ENCODE peak calls at places on chromosomes 7 and 10, in six cellular contexts. One of them, this sample, is unnamed.

GRCh38 chr10:44806895-44807294 is 104.2 kb upstream of the TMEM72 start:
- DNase-seq in thyroid gland: no peak
- DNase-seq in heart left ventricle: no peak
- DNase-seq in MM.1S: no peak
- DNase-seq in adipocyte: no peak
- DNase-seq in tibial artery: no peak
- DNase-seq in this sample: no peak

GRCh38 chr10:104353325-104354048 is at the start of gene CFAP58:
- DNase-seq in thyroid gland: peak; percentile 94
- DNase-seq in heart left ventricle: peak; percentile 97
- DNase-seq in MM.1S: peak; percentile 96
- DNase-seq in adipocyte: peak; percentile 85
- DNase-seq in tibial artery: peak; percentile 94
- DNase-seq in this sample: no peak

GRCh38 chr7:147861058-147861716 is 729.4 kb upstream of the C7orf33 start:
- DNase-seq in thyroid gland: no peak
- DNase-seq in heart left ventricle: no peak
- DNase-seq in MM.1S: no peak
- DNase-seq in adipocyte: peak; percentile 79
- DNase-seq in tibial artery: no peak
- DNase-seq in this sample: no peak

GRCh38 chr7:103811315-103811714 is 178.1 kb downstream of the RELN start:
- DNase-seq in thyroid gland: no peak
- DNase-seq in heart left ventricle: no peak
- DNase-seq in MM.1S: no peak
- DNase-seq in adipocyte: no peak
- DNase-seq in tibial artery: no peak
- DNase-seq in this sample: no peak

GRCh38 chr7:110774066-110774465 is 316.9 kb upstream of the LRRN3 start:
- DNase-seq in thyroid gland: peak; percentile 27
- DNase-seq in heart left ventricle: no peak
- DNase-seq in MM.1S: no peak
- DNase-seq in adipocyte: peak; percentile 14
- DNase-seq in tibial artery: no peak
- DNase-seq in this sample: no peak

GRCh38 chr7:74254858-74255379 is 720 bp upstream of the RFC2 start:
- DNase-seq in thyroid gland: no peak
- DNase-seq in heart left ventricle: no peak
- DNase-seq in MM.1S: no peak
- DNase-seq in adipocyte: no peak
- DNase-seq in tibial artery: no peak
- DNase-seq in this sample: no peak

GRCh38 chr7:45092100-45092930 is 3.5 kb upstream of the NACAD start:
- DNase-seq in thyroid gland: no peak
- DNase-seq in heart left ventricle: peak; percentile 2
- DNase-seq in MM.1S: no peak
- DNase-seq in adipocyte: peak; percentile 38
- DNase-seq in tibial artery: peak; percentile 40
- DNase-seq in this sample: no peak

GRCh38 chr7:25852249-25852994 is 299.6 kb upstream of the NFE2L3 start:
- DNase-seq in thyroid gland: no peak
- DNase-seq in heart left ventricle: no peak
- DNase-seq in MM.1S: peak; percentile 27
- DNase-seq in adipocyte: peak; percentile 47
- DNase-seq in tibial artery: peak; percentile 76
- DNase-seq in this sample: no peak

GRCh38 chr7:157043745-157044144 is 33.3 kb upstream of the MNX1 start:
- DNase-seq in thyroid gland: no peak
- DNase-seq in heart left ventricle: no peak
- DNase-seq in MM.1S: no peak
- DNase-seq in adipocyte: no peak
- DNase-seq in tibial artery: no peak
- DNase-seq in this sample: peak; percentile 69

GRCh38 chr10:34299105-34299611 is 515.9 kb downstream of the PARD3 start:
- DNase-seq in thyroid gland: no peak
- DNase-seq in heart left ventricle: no peak
- DNase-seq in MM.1S: no peak
- DNase-seq in adipocyte: peak; percentile 59
- DNase-seq in tibial artery: no peak
- DNase-seq in this sample: no peak

GRCh38 chr10:92267343-92267742 is 23.5 kb downstream of the CPEB3 start:
- DNase-seq in thyroid gland: peak; percentile 2
- DNase-seq in heart left ventricle: no peak
- DNase-seq in MM.1S: peak; percentile 57
- DNase-seq in adipocyte: no peak
- DNase-seq in tibial artery: no peak
- DNase-seq in this sample: no peak

GRCh38 chr10:112783653-112784426 is 166.2 kb upstream of the TCF7L2 start:
- DNase-seq in thyroid gland: peak; percentile 85
- DNase-seq in heart left ventricle: no peak
- DNase-seq in MM.1S: no peak
- DNase-seq in adipocyte: no peak
- DNase-seq in tibial artery: no peak
- DNase-seq in this sample: no peak

GRCh38 chr10:123301077-123301875 is 147.1 kb downstream of the BUB3 start:
- DNase-seq in thyroid gland: peak; percentile 3
- DNase-seq in heart left ventricle: no peak
- DNase-seq in MM.1S: no peak
- DNase-seq in adipocyte: peak; percentile 10
- DNase-seq in tibial artery: no peak
- DNase-seq in this sample: no peak

GRCh38 chr7:1719913-1720312 is 49.8 kb downstream of the ELFN1 start:
- DNase-seq in thyroid gland: no peak
- DNase-seq in heart left ventricle: peak; percentile 36
- DNase-seq in MM.1S: no peak
- DNase-seq in adipocyte: no peak
- DNase-seq in tibial artery: no peak
- DNase-seq in this sample: no peak

GRCh38 chr7:31307941-31308340 is 32.6 kb downstream of the NEUROD6 start:
- DNase-seq in thyroid gland: no peak
- DNase-seq in heart left ventricle: no peak
- DNase-seq in MM.1S: no peak
- DNase-seq in adipocyte: no peak
- DNase-seq in tibial artery: no peak
- DNase-seq in this sample: no peak

GRCh38 chr7:23679898-23680416 is at the start of gene FAM221A:
- DNase-seq in thyroid gland: peak; percentile 93
- DNase-seq in heart left ventricle: peak; percentile 94
- DNase-seq in MM.1S: peak; percentile 45
- DNase-seq in adipocyte: peak; percentile 84
- DNase-seq in tibial artery: peak; percentile 95
- DNase-seq in this sample: no peak

GRCh38 chr7:137958593-137959431 is 43.1 kb downstream of the CREB3L2 start:
- DNase-seq in thyroid gland: peak; percentile 88
- DNase-seq in heart left ventricle: no peak
- DNase-seq in MM.1S: no peak
- DNase-seq in adipocyte: no peak
- DNase-seq in tibial artery: no peak
- DNase-seq in this sample: no peak

GRCh38 chr7:156475179-156475578 is 165.4 kb upstream of the RNF32 start:
- DNase-seq in thyroid gland: no peak
- DNase-seq in heart left ventricle: no peak
- DNase-seq in MM.1S: no peak
- DNase-seq in adipocyte: no peak
- DNase-seq in tibial artery: no peak
- DNase-seq in this sample: no peak

GRCh38 chr10:101812606-101813005 is 5.6 kb downstream of the OGA start:
- DNase-seq in thyroid gland: no peak
- DNase-seq in heart left ventricle: no peak
- DNase-seq in MM.1S: no peak
- DNase-seq in adipocyte: no peak
- DNase-seq in tibial artery: no peak
- DNase-seq in this sample: no peak

GRCh38 chr10:71646592-71647292 is 72.8 kb downstream of the C10orf105 start:
- DNase-seq in thyroid gland: no peak
- DNase-seq in heart left ventricle: no peak
- DNase-seq in MM.1S: no peak
- DNase-seq in adipocyte: no peak
- DNase-seq in tibial artery: no peak
- DNase-seq in this sample: no peak

GRCh38 chr10:71647526-71648354 is 71.8 kb downstream of the C10orf105 start:
- DNase-seq in thyroid gland: no peak
- DNase-seq in heart left ventricle: no peak
- DNase-seq in MM.1S: no peak
- DNase-seq in adipocyte: no peak
- DNase-seq in tibial artery: no peak
- DNase-seq in this sample: no peak

GRCh38 chr10:71650397-71650796 is 69.2 kb downstream of the C10orf105 start:
- DNase-seq in thyroid gland: no peak
- DNase-seq in heart left ventricle: no peak
- DNase-seq in MM.1S: no peak
- DNase-seq in adipocyte: no peak
- DNase-seq in tibial artery: no peak
- DNase-seq in this sample: no peak

GRCh38 chr10:71649631-71650030 is 69.9 kb downstream of the C10orf105 start:
- DNase-seq in thyroid gland: no peak
- DNase-seq in heart left ventricle: no peak
- DNase-seq in MM.1S: no peak
- DNase-seq in adipocyte: no peak
- DNase-seq in tibial artery: no peak
- DNase-seq in this sample: no peak

DNA sequence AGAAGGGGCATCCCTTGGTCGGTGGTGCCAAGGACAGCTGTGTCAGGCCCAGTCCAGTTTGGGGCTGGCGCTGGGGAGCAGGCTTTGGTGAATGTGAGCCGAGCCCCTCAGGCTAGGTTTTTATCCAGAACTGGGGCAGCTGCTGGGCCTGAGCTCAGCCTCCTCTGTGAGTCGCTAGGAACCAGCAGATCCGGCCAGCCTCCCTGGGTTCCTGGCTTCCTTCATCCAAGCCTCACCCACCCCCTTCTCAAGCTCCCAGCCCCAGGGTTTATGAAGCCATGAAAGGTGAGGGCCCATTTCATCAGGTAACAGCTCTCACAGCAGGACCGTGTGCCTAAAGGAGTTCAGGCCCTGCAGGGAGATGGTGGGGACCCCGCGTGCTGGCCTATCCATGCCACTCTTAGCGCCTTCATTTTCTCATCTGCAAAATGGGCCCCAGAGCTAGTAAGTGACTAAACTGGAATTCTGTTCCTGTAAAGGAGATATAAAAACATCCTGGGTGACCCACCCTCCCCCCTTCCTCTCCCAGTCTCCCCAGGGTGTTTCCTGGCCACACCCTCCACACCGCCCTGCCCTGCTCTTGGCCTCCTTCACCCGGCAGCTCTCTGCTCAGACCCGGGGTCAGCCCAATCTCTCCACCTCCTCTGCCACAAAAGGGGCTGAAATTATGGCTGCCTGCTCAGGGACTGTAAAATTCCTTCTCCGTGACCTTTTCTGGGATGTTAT is 70.8 kb downstream of the C10orf105 start:
- DNase-seq in thyroid gland: no peak
- DNase-seq in heart left ventricle: no peak
- DNase-seq in MM.1S: no peak
- DNase-seq in adipocyte: no peak
- DNase-seq in tibial artery: no peak
- DNase-seq in this sample: no peak
- H3K4me1 ChIP-seq in thyroid gland: no peaks in the 10 kb centered on the region
- H3K4me1 ChIP-seq in heart left ventricle: no peaks in the 10 kb centered on the region
- H3K4me1 ChIP-seq in MM.1S: no peaks in the 10 kb centered on the region
- H3K4me1 ChIP-seq in adipocyte: no peaks in the 10 kb centered on the region
- H3K4me1 ChIP-seq in tibial artery: no peaks in the 10 kb centered on the region
- H3K4me1 ChIP-seq in this sample: no peaks in the 10 kb centered on the region

DNA sequence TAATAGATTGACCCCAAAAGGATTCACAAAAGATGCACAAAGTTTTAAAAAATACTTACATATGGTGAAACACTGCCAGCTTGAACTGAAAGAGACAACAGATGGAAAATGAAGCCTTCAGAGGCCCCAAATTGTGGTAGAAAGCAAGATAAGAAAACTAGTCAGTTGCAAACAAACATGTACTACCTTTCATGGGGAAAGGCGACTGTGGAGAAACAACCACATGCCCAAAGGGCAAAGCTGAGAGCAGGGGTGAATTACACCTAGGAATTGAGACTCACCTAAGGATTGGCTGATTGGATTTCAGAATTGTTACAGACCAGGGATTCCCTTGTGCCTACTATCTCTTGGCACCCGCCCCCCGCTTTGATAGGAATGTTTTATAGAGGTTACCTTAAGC is 13.1 kb downstream of the EPC1 start:
- DNase-seq in thyroid gland: no peak
- DNase-seq in heart left ventricle: no peak
- DNase-seq in MM.1S: no peak
- DNase-seq in adipocyte: no peak
- DNase-seq in tibial artery: no peak
- DNase-seq in this sample: no peak
- H3K4me1 ChIP-seq in thyroid gland: peaks cover 61% of the 10 kb centered on the region
- H3K4me1 ChIP-seq in heart left ventricle: peaks cover 95% of the 10 kb centered on the region
- H3K4me1 ChIP-seq in MM.1S: peaks cover 6% of the 10 kb centered on the region
- H3K4me1 ChIP-seq in adipocyte: peaks cover 59% of the 10 kb centered on the region
- H3K4me1 ChIP-seq in tibial artery: peaks cover 50% of the 10 kb centered on the region
- H3K4me1 ChIP-seq in this sample: peaks cover 100% of the 10 kb centered on the region

DNA sequence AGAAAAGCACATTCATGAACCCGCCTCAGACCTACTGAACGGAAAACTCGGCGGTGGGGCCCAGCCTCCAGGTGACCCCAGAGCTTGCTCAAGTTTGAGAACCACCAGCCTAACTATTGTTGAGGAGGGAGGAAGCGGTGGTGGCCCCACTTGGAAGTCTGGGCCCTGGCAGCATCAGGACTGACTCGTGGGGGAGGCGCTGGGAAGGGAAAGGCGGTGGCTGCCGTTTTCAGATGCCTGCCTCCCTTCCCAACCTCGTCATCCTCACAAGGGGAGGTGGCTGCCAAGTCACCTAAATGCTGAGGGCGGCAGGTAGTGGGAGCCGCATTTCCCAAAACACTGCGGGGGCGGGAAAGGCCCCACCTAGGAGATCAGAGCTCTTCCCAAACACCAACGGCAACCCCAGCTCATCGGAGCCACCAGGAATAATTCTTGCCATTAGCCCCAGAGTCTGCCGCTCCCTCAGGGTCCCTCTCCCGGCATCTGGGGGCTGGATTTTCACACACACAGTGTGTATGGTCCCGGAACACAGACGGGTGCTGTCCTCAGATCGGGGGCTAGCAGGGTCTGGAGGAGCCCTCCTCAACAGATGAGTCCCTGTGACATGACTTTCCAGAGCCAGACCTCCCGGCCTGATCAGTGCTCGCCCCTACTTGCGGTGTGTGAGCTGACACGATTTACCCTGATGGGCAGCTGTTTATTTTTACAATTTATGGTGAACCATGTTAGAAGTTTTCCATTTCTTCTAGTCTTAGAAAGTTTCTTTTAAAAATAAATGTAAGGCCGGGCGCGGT is 31.3 kb downstream of the PRKAG2 start:
- DNase-seq in thyroid gland: no peak
- DNase-seq in heart left ventricle: no peak
- DNase-seq in MM.1S: no peak
- DNase-seq in adipocyte: no peak
- DNase-seq in tibial artery: no peak
- DNase-seq in this sample: no peak
- H3K4me1 ChIP-seq in thyroid gland: peaks cover 4% of the 10 kb centered on the region
- H3K4me1 ChIP-seq in heart left ventricle: no peaks in the 10 kb centered on the region
- H3K4me1 ChIP-seq in MM.1S: no peaks in the 10 kb centered on the region
- H3K4me1 ChIP-seq in adipocyte: peaks cover 19% of the 10 kb centered on the region
- H3K4me1 ChIP-seq in tibial artery: no peaks in the 10 kb centered on the region
- H3K4me1 ChIP-seq in this sample: peaks cover under 1% of the 10 kb centered on the region

DNA sequence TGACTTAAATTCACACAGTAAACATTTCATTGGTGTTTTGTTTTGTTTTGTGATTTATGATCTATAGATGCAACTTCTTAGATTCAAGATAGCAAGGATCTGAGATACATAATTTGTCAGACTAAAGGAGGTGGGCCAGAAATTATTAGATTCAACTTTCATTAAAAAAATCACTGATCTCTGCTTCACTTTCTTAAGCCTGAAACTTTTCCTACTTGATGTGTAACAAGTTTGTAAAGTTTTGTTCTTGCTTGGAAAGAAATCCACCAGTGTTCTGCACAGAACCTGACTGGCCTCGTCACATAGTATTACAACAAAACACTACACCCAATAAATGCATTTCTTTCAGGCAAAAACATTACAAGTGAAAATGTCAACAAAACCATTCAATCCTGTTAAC is 12.4 kb downstream of the SKIDA1 start:
- DNase-seq in thyroid gland: no peak
- DNase-seq in heart left ventricle: no peak
- DNase-seq in MM.1S: no peak
- DNase-seq in adipocyte: no peak
- DNase-seq in tibial artery: no peak
- DNase-seq in this sample: no peak
- H3K4me1 ChIP-seq in thyroid gland: no peaks in the 10 kb centered on the region
- H3K4me1 ChIP-seq in heart left ventricle: peaks cover 21% of the 10 kb centered on the region
- H3K4me1 ChIP-seq in MM.1S: no peaks in the 10 kb centered on the region
- H3K4me1 ChIP-seq in adipocyte: peaks cover 8% of the 10 kb centered on the region
- H3K4me1 ChIP-seq in tibial artery: peaks cover 16% of the 10 kb centered on the region
- H3K4me1 ChIP-seq in this sample: peaks cover 13% of the 10 kb centered on the region